ENCODE peak calls at places on chromosomes 1 and 21, in four cellular contexts. Z, F, L and C are unnamed samples.

GRCh38 chr1:10604966-10605365 is 130.2 kb downstream of the PEX14 start:
- DNase-seq in Z (no peak), F (no peak), L (no peak), C (no peak)

GRCh38 chr1:244835276-244836134 is at the start of gene COX20:
- DNase-seq in Z (peak; percentile 90), F (peak; percentile 88), L (peak; percentile 96), C (peak; percentile 87)

GRCh38 chr1:198788561-198789064 is 149.8 kb downstream of the PTPRC start:
- DNase-seq in Z (peak; percentile 13), F (no peak), L (no peak), C (no peak)

GRCh38 chr1:87956072-87956471 is 627.4 kb downstream of the LMO4 start:
- DNase-seq in Z (peak; percentile 17), F (peak; percentile 98), L (no peak), C (no peak)

GRCh38 chr21:42187976-42188653 is 30.8 kb upstream of the ABCG1 start:
- DNase-seq in Z (peak; percentile 55), F (no peak), L (peak; percentile 91), C (peak; percentile 79)

GRCh38 chr1:113340038-113340437 is 50.3 kb upstream of the MAGI3 start:
- DNase-seq in Z (no peak), F (no peak), L (no peak), C (no peak)

GRCh38 chr21:42521805-42522204 is 8.2 kb downstream of the SLC37A1 start:
- DNase-seq in Z (no peak), F (no peak), L (no peak), C (no peak)

GRCh38 chr1:21117159-21117953 is 59.3 kb downstream of the EIF4G3 start:
- DNase-seq in Z (no peak), F (no peak), L (no peak), C (no peak)

GRCh38 chr1:151953409-151954094 is 40.1 kb downstream of the S100A10 start:
- DNase-seq in Z (no peak), F (no peak), L (peak; percentile 58), C (no peak)

GRCh38 chr1:203173566-203173965 is 2.1 kb downstream of the MYBPH start:
- DNase-seq in Z (no peak), F (no peak), L (no peak), C (no peak)

GRCh38 chr21:42306366-42307035 is 8.7 kb downstream of the TFF3 start:
- DNase-seq in Z (no peak), F (no peak), L (peak; percentile 40), C (no peak)

GRCh38 chr1:147534386-147534785 is 6.9 kb upstream of the BCL9 start:
- DNase-seq in Z (peak; percentile 59), F (peak; percentile 26), L (no peak), C (no peak)

GRCh38 chr1:26761217-26761616 is 26.5 kb upstream of the PIGV start:
- DNase-seq in Z (no peak), F (no peak), L (no peak), C (no peak)

GRCh38 chr1:22906968-22907367 is 65.7 kb downstream of the LACTBL1 start:
- DNase-seq in Z (no peak), F (no peak), L (no peak), C (no peak)

GRCh38 chr1:77757616-77758015 is 2.0 kb downstream of the USP33 start:
- DNase-seq in Z (peak; percentile 42), F (peak; percentile 52), L (no peak), C (no peak)

GRCh38 chr1:167922023-167922422 is 8.1 kb upstream of the ADCY10 start:
- DNase-seq in Z (no peak), F (peak; percentile 60), L (no peak), C (no peak)

GRCh38 chr1:172637522-172637921 is 21.4 kb upstream of the FASLG start:
- DNase-seq in Z (no peak), F (peak; percentile 94), L (no peak), C (no peak)

GRCh38 chr21:15804247-15804985 is 74.6 kb downstream of the USP25 start:
- DNase-seq in Z (no peak), F (no peak), L (no peak), C (no peak)

GRCh38 chr21:17334478-17334877 is 178.4 kb upstream of the CXADR start:
- DNase-seq in Z (no peak), F (no peak), L (no peak), C (no peak)

GRCh38 chr1:162660598-162660997 is 28.3 kb downstream of the DDR2 start:
- DNase-seq in Z (no peak), F (no peak), L (no peak), C (no peak)

GRCh38 chr1:150182233-150182632 is 32.5 kb downstream of the PLEKHO1 start:
- DNase-seq in Z (no peak), F (no peak), L (no peak), C (no peak)

GRCh38 chr1:22639286-22639685 is 2.9 kb downstream of the C1QA start:
- DNase-seq in Z (peak; percentile 54), F (peak; percentile 67), L (peak; percentile 49), C (no peak)

GRCh38 chr1:202210370-202210769 is 16.8 kb downstream of the LGR6 start:
- DNase-seq in Z (no peak), F (peak; percentile 8), L (no peak), C (no peak)

GRCh38 chr1:21518774-21519455 is 9.7 kb downstream of the ALPL start:
- DNase-seq in Z (no peak), F (no peak), L (peak; percentile 61), C (no peak)

GRCh38 chr1:203521071-203521794 is 27.3 kb downstream of the OPTC start:
- DNase-seq in Z (peak; percentile 92), F (peak; percentile 30), L (peak; percentile 72), C (no peak)

GRCh38 chr1:147171399-147172167 is 687 bp downstream of the PRKAB2 start:
- DNase-seq in Z (peak; percentile 2), F (no peak), L (no peak), C (no peak)

GRCh38 chr1:33569331-33569730 is 96.9 kb downstream of the ZSCAN20 start:
- DNase-seq in Z (no peak), F (no peak), L (no peak), C (no peak)

GRCh38 chr1:161834967-161835366 is 68.8 kb downstream of the ATF6 start:
- DNase-seq in Z (no peak), F (peak; percentile 20), L (no peak), C (no peak)

GRCh38 chr1:167881069-167881468 is 32.9 kb downstream of the ADCY10 start:
- DNase-seq in Z (no peak), F (peak; percentile 69), L (no peak), C (no peak)

GRCh38 chr1:32539584-32540571 is 651 bp downstream of the ZBTB8A start:
- DNase-seq in Z (peak; percentile 36), F (peak; percentile 54), L (peak; percentile 45), C (no peak)

GRCh38 chr1:30090421-30090820 is 633.0 kb downstream of the MATN1 start:
- DNase-seq in Z (no peak), F (no peak), L (no peak), C (no peak)

GRCh38 chr1:39141925-39142324 is 62.6 kb upstream of the MACF1 start:
- DNase-seq in Z (no peak), F (peak; percentile 81), L (no peak), C (no peak)

GRCh38 chr21:42582422-42583149 is 68.9 kb downstream of the SLC37A1 start:
- DNase-seq in Z (no peak), F (no peak), L (peak; percentile 19), C (no peak)

GRCh38 chr21:34284613-34285160 is 79.1 kb upstream of the KCNE2 start:
- DNase-seq in Z (no peak), F (no peak), L (no peak), C (no peak)

GRCh38 chr1:32651461-32652073 is 559 bp downstream of the RBBP4 start:
- DNase-seq in Z (no peak), F (no peak), L (no peak), C (no peak)

GRCh38 chr1:34740161-34740875 is 14.5 kb upstream of the GJB5 start:
- DNase-seq in Z (no peak), F (no peak), L (no peak), C (no peak)

GRCh38 chr1:180560868-180561600 is 2.3 kb downstream of the OVAAL start:
- DNase-seq in Z (no peak), F (peak; percentile 72), L (no peak), C (no peak)

GRCh38 chr21:31566611-31567010 is 92.9 kb upstream of the SOD1 start:
- DNase-seq in Z (no peak), F (no peak), L (no peak), C (no peak)

GRCh38 chr21:35217504-35218060 is 168.5 kb upstream of the RUNX1 start:
- DNase-seq in Z (no peak), F (peak; percentile 85), L (no peak), C (no peak)

GRCh38 chr1:55196433-55197035 is 18.6 kb downstream of the USP24 start:
- DNase-seq in Z (no peak), F (no peak), L (no peak), C (no peak)

GRCh38 chr1:227934476-227935313 is 13.0 kb downstream of the WNT9A start:
- DNase-seq in Z (peak; percentile 79), F (peak; percentile 45), L (no peak), C (no peak)
- H3K9me3 ChIP-seq in Z (no peaks in the 10 kb centered on the region), F (peaks cover 20% of the 10 kb centered on the region), L (no peaks in the 10 kb centered on the region), C (no peaks in the 10 kb centered on the region)

GRCh38 chr1:100423832-100424337 is 71.6 kb downstream of the CDC14A start:
- DNase-seq in Z (no peak), F (no peak), L (no peak), C (no peak)
- H3K27ac ChIP-seq in Z (no peak overlapping the region), F (no peak overlapping the region), L (no peak overlapping the region), C (peak overlapping the region; percentile 49)

GRCh38 chr1:231761747-231762541 is 135.4 kb downstream of the DISC1 start:
- DNase-seq in Z (no peak), F (no peak), L (no peak), C (no peak)

GRCh38 chr1:231753313-231753712 is 126.7 kb downstream of the DISC1 start:
- DNase-seq in Z (no peak), F (no peak), L (no peak), C (no peak)

GRCh38 chr1:231751624-231751897 is 125.0 kb downstream of the DISC1 start:
- DNase-seq in Z (no peak), F (no peak), L (no peak), C (no peak)

GRCh38 chr1:231757759-231758158 is 131.2 kb downstream of the DISC1 start:
- DNase-seq in Z (no peak), F (no peak), L (no peak), C (no peak)

DNA sequence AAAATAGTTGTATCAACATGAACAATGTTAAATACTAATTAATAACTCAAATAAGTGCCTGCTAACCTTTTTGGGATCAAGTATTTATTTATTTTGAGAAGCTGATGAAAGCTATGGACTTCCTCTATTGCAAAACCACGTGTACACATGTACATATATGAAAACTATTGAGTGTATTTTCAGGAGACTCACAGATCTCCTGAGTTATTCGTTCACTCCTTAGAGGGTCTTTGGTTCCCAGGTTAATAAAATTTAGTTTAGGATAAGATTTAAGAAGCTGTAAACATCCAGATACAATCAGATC is 130.5 kb downstream of the DISC1 start:
- DNase-seq in Z (no peak), F (no peak), L (no peak), C (no peak)
- TF ChIP-seq CTCF in Z (peak; percentile 30), F (no peak), L (no peak), C (peak; percentile 72)

DNA sequence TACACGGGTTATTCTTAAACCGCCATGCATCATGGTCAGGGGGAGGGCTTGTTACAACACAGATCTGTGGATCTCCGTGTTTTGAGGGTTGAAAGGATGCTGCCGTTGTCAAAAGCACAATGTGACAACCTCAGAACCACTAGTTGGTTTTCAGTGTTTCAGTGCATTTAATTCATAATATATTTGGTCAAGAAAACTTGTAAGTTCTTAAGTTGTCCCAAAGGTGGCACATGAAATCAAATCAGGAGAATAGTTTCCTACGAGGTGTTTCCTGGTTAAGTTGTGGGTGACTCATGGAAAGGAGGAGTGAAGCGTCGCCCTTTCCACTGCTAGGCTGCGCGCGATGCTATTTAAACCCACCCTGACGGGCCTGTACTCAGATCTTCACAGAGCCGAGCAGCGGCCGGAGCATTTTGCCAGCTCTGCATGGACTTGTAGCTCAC is 1531.5 kb upstream of the TPTE start:
- DNase-seq in Z (no peak), F (no peak), L (no peak), C (no peak)
- H3K9me3 ChIP-seq in Z (no peaks in the 10 kb centered on the region), F (peaks cover 47% of the 10 kb centered on the region), L (peaks cover 21% of the 10 kb centered on the region), C (peaks cover 6% of the 10 kb centered on the region)